ENCODE peak calls at places on chromosomes 11 and 22, in nine cellular contexts. C is NCI-H1105 treated with DMSO at 0.1 percent for 48 hours; Y is cardiac fibroblast; G is heart left ventricle; N is activated naive CD8-positive, alpha-beta T cell treated with anti-CD3 and anti-CD28 coated beads, Interleukin-2, amount 50 U/mL, for 16 hours; O is KBM-7; Q is NCI-H345; R is mesothelial cell of epicardium; Z is T-cell. I is an unnamed sample.

GRCh38 chr22:26615149-26615548 is 2.7 kb downstream of the CRYBB1 start:
- DNase-seq in C (no peak), Y (no peak), G (no peak), N (no peak), O (no peak), Q (no peak), R (no peak), Z (no peak), I (no peak)

GRCh38 chr11:117823294-117823940 is 1.1 kb downstream of the FXYD2 start:
- DNase-seq in C (no peak), Y (no peak), G (peak), N (no peak), O (peak), Q (no peak), R (no peak), Z (peak), I (no peak)

GRCh38 chr11:2376751-2377451 is at the start of gene CD81:
- DNase-seq in C (no peak), Y (peak), G (no peak), N (peak), O (no peak), Q (peak), R (peak), Z (peak), I (peak)

GRCh38 chr11:61331636-61332035 is 1.3 kb downstream of the DDB1 start:
- DNase-seq in C (no peak), Y (no peak), G (no peak), N (no peak), O (peak), Q (no peak), R (no peak), Z (no peak), I (no peak)

GRCh38 chr11:80515097-80515496 is 1074.3 kb upstream of the TENM4 start:
- DNase-seq in C (no peak), Y (no peak), G (no peak), N (no peak), O (no peak), Q (no peak), R (no peak), Z (no peak), I (no peak)

GRCh38 chr11:117444256-117445096 is 116.8 kb downstream of the CEP164 start:
- DNase-seq in C (peak), Y (no peak), G (no peak), N (no peak), O (no peak), Q (no peak), R (no peak), Z (no peak), I (no peak)

GRCh38 chr11:79274636-79275315 is 166.1 kb downstream of the TENM4 start:
- DNase-seq in C (no peak), Y (peak), G (no peak), N (no peak), O (no peak), Q (no peak), R (no peak), Z (no peak), I (no peak)

GRCh38 chr11:7551571-7551970 is 37.8 kb downstream of the PPFIBP2 start:
- DNase-seq in C (no peak), Y (peak), G (no peak), N (no peak), O (no peak), Q (no peak), R (no peak), Z (no peak), I (no peak)

GRCh38 chr11:65504671-65505433 is 6.0 kb downstream of the MALAT1 start:
- DNase-seq in C (peak), Y (peak), G (peak), N (no peak), O (peak), Q (no peak), R (no peak), Z (no peak), I (no peak)

I was measured in PC-3.